ENCODE peak calls at places on chromosomes 5 and 9, in six cellular contexts. J is RWPE2, Y is heart right ventricle, M is AG04450, U is colonic mucosa, R is keratinocyte. K is an unnamed sample.

GRCh38 chr5:54658014-54658413 is 140.5 kb downstream of the SNX18 start:
- DNase-seq in U (no peak), M (peak), J (peak), Y (peak), R (peak), K (peak)

GRCh38 chr5:72654231-72654630 is 147.0 kb upstream of the ZNF366 start:
- DNase-seq in M (no peak), J (no peak), U (no peak), R (no peak), Y (no peak), K (no peak)

GRCh38 chr5:75616961-75617660 is 5.9 kb downstream of the ANKDD1B start:
- DNase-seq in J (no peak), M (no peak), U (peak), R (no peak), Y (no peak), K (peak)

GRCh38 chr5:169893586-169893985 is 86.7 kb downstream of the INSYN2B start:
- DNase-seq in M (no peak), J (no peak), Y (no peak), U (no peak), R (no peak), K (no peak)

GRCh38 chr5:175162036-175162435 is 281.9 kb downstream of the DRD1 start:
- DNase-seq in J (no peak), M (no peak), Y (no peak), R (no peak), U (no peak), K (no peak)

GRCh38 chr5:34682926-34683623 is 26.9 kb downstream of the RAI14 start:
- DNase-seq in Y (no peak), J (no peak), M (no peak), R (peak), U (no peak), K (peak)

GRCh38 chr9:125785187-125785840 is 38.1 kb downstream of the PBX3 start:
- DNase-seq in J (no peak), R (no peak), U (no peak), M (no peak), Y (no peak), K (no peak)

GRCh38 chr9:101536938-101537337 is 3.3 kb downstream of the RNF20 start:
- DNase-seq in Y (no peak), R (no peak), J (no peak), U (no peak), M (no peak), K (peak)

GRCh38 chr9:126151031-126151670 is 175.5 kb upstream of the MVB12B start:
- DNase-seq in M (no peak), J (no peak), Y (no peak), R (no peak), U (peak), K (peak)

GRCh38 chr9:137491735-137492432 is 32.8 kb upstream of the NSMF start:
- DNase-seq in M (no peak), R (no peak), U (no peak), J (no peak), Y (no peak), K (no peak)

GRCh38 chr9:136399176-136400037 is 563 bp downstream of the SNAPC4 start:
- DNase-seq in M (no peak), J (no peak), U (no peak), Y (no peak), R (no peak), K (peak)

GRCh38 chr5:52989781-52990530 is 804 bp downstream of the ITGA2 start:
- DNase-seq in U (peak), M (no peak), Y (peak), J (peak), R (no peak), K (peak)

GRCh38 chr5:94021246-94021645 is 279.8 kb upstream of the POU5F2 start:
- DNase-seq in U (peak), Y (no peak), M (no peak), J (no peak), R (no peak), K (peak)

GRCh38 chr5:177317959-177318377 is 6.3 kb upstream of the MXD3 start:
- DNase-seq in M (peak), R (peak), U (peak), Y (no peak), J (no peak), K (peak)

GRCh38 chr9:10586407-10586806 is 26.4 kb downstream of the PTPRD start:
- DNase-seq in M (no peak), R (no peak), Y (no peak), U (no peak), J (no peak), K (no peak)

GRCh38 chr9:105503873-105504272 is 54.1 kb upstream of the FKTN start:
- DNase-seq in J (no peak), R (no peak), U (no peak), M (no peak), Y (no peak), K (peak)

GRCh38 chr9:129570450-129571297 is 50.2 kb downstream of the C9orf50 start:
- DNase-seq in R (peak), J (no peak), M (peak), Y (peak), U (no peak), K (peak)

GRCh38 chr5:372911-373709 is 51.6 kb downstream of the AHRR start:
- DNase-seq in R (no peak), J (peak), M (no peak), U (peak), Y (no peak), K (no peak)

GRCh38 chr9:131418143-131419028 is 24.5 kb downstream of the PRRC2B start:
- DNase-seq in Y (no peak), U (peak), M (no peak), R (no peak), J (no peak), K (no peak)

GRCh38 chr5:32223972-32224608 is 50.0 kb upstream of the GOLPH3 start:
- DNase-seq in Y (no peak), M (peak), R (no peak), U (no peak), J (no peak), K (peak)

GRCh38 chr9:33446507-33447403 is 638 bp downstream of the AQP3 start:
- DNase-seq in Y (no peak), J (no peak), U (peak), R (no peak), M (peak), K (peak)

DNA sequence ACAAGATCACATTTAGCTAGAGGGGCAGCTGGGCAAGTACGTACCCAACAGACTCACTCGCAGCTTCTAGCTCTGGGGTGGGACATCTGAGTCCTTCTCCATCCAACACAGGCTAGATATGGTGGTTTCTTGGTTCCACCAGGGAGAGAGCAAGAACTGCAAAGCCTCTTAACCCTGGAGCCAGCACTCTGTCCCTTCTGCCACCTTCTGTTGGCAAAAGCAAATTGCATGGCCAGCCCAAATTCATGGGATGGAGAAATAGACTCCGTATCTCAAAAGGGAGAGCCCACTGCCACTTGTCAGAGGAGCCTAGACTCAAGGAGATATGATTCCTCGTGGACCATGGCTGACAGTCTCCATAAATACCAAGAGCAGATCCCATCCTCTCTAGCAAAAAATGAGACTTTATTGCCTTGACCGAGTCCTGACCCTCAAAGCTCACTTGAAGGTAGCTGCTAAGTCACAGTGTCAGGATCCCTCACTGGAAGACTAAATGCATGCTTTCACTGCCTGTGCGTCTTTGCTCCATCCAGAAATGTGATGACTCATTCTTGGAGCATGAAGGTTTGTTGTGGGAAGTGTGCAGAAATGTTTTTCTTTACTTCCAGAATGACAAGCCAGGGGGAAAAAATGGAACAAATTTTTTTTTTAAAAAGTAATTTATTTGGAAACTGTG is 28.8 kb upstream of the ROR2 start:
- DNase-seq in U (no peak), J (no peak), M (peak), R (no peak), Y (no peak), K (peak)
- TF ChIP-seq CTCF in U (no peak), J (no peak), M (peak), R (peak), Y (peak), K (peak)

DNA sequence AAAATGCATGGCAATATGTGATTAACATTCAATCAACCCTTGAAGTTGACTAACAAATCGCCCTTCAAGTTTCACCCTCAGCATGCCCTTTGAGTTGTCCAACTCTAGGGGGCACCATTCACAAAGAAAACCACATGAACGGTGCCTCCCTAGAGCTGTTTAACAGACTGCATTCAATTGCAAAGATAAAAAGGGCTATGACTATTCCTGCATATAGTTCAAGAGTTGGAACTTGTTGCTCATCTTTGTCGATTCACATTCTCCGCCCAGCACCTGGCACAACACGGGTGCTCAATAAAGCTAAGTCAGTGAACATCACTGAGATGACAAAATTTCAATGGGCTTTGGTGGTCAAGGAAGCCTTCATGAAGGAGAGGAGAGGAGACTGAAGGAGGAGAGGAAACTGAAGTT is 69.6 kb upstream of the SLC30A5 start:
- DNase-seq in U (peak), R (peak), J (no peak), Y (no peak), M (no peak), K (peak)
- TF ChIP-seq CTCF in U (peak), R (peak), J (peak), Y (peak), M (peak), K (peak)

GRCh38 chr9:37428345-37428744 is 5.8 kb downstream of the GRHPR start:
- DNase-seq in Y (no peak), R (no peak), U (no peak), M (no peak), J (no peak), K (no peak)

GRCh38 chr9:37429441-37430285 is 7.2 kb downstream of the GRHPR start:
- DNase-seq in R (no peak), J (no peak), M (no peak), U (no peak), Y (no peak), K (no peak)

GRCh38 chr9:37432020-37432419 is 9.5 kb downstream of the GRHPR start:
- DNase-seq in M (no peak), Y (no peak), U (no peak), J (no peak), R (no peak), K (no peak)

GRCh38 chr9:37433754-37434435 is 11.4 kb downstream of the GRHPR start:
- DNase-seq in J (no peak), M (no peak), Y (no peak), U (no peak), R (no peak), K (no peak)

GRCh38 chr9:37430841-37431597 is 8.5 kb downstream of the GRHPR start:
- DNase-seq in R (no peak), M (no peak), U (no peak), J (no peak), Y (no peak), K (peak)
- TF ChIP-seq CTCF in R (no peak), M (no peak), U (no peak), J (no peak), Y (peak), K (peak)

GRCh38 chr5:137735531-137736284 is at the start of gene KLHL3:
- DNase-seq in U (peak), M (no peak), R (no peak), J (no peak), Y (peak), K (peak)
- TF ChIP-seq CTCF in U (no peak), M (peak), R (peak), J (peak), Y (peak), K (peak)

GRCh38 chr5:87015908-87016307 is 251.8 kb upstream of the RASA1 start:
- DNase-seq in R (no peak), M (no peak), U (no peak), Y (no peak), J (no peak), K (no peak)
- TF ChIP-seq CTCF in R (no peak), M (no peak), U (no peak), Y (no peak), J (no peak), K (no peak)

GRCh38 chr5:77086611-77087483 is at the start of gene ZBED3:
- DNase-seq in Y (peak), U (peak), M (peak), R (no peak), J (peak), K (peak)
- TF ChIP-seq CTCF in Y (peak), U (no peak), M (no peak), R (no peak), J (peak), K (peak)

DNA sequence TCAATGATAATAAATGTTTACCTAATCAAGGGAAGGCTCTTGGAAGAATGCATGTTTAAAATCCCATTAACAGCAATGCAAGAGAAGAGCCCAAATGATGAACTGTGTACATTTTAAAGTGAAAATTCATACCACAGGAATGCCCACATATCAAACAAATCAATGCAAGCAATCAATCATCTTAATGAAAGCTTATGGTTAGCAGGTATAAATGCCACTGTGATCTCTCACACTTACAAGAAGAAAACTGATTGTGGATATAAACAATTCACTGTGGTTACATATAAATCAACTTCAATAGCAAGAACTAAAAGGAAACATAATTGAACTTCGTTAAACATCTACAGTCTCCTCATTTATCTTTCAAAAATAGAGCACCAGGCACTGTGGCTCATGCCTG is 161.0 kb upstream of the RORB start:
- DNase-seq in M (no peak), Y (no peak), U (no peak), J (no peak), R (no peak), K (no peak)
- TF ChIP-seq CTCF in M (no peak), Y (no peak), U (no peak), J (no peak), R (no peak), K (no peak)

GRCh38 chr9:70340572-70340971 is 73.9 kb downstream of the KLF9 start:
- DNase-seq in J (no peak), U (no peak), R (no peak), M (no peak), Y (no peak), K (peak)
- TF ChIP-seq CTCF in J (peak), U (peak), R (peak), M (peak), Y (peak), K (peak)

GRCh38 chr5:124725622-124726258 is 20.7 kb downstream of the ZNF608 start:
- DNase-seq in J (no peak), Y (no peak), U (no peak), M (no peak), R (no peak), K (no peak)

GRCh38 chr5:124724357-124725039 is 21.9 kb downstream of the ZNF608 start:
- DNase-seq in U (no peak), J (no peak), R (no peak), M (no peak), Y (no peak), K (no peak)

GRCh38 chr5:124728331-124729307 is 17.8 kb downstream of the ZNF608 start:
- DNase-seq in R (no peak), J (no peak), Y (no peak), M (no peak), U (no peak), K (no peak)

GRCh38 chr5:124725040-124725434 is 21.4 kb downstream of the ZNF608 start:
- DNase-seq in Y (no peak), R (no peak), J (no peak), U (no peak), M (no peak), K (no peak)

GRCh38 chr5:124726631-124727362 is 19.6 kb downstream of the ZNF608 start:
- DNase-seq in R (no peak), U (no peak), J (no peak), Y (no peak), M (no peak), K (no peak)
- TF ChIP-seq CTCF in R (no peak), U (no peak), J (no peak), Y (no peak), M (no peak), K (no peak)

DNA sequence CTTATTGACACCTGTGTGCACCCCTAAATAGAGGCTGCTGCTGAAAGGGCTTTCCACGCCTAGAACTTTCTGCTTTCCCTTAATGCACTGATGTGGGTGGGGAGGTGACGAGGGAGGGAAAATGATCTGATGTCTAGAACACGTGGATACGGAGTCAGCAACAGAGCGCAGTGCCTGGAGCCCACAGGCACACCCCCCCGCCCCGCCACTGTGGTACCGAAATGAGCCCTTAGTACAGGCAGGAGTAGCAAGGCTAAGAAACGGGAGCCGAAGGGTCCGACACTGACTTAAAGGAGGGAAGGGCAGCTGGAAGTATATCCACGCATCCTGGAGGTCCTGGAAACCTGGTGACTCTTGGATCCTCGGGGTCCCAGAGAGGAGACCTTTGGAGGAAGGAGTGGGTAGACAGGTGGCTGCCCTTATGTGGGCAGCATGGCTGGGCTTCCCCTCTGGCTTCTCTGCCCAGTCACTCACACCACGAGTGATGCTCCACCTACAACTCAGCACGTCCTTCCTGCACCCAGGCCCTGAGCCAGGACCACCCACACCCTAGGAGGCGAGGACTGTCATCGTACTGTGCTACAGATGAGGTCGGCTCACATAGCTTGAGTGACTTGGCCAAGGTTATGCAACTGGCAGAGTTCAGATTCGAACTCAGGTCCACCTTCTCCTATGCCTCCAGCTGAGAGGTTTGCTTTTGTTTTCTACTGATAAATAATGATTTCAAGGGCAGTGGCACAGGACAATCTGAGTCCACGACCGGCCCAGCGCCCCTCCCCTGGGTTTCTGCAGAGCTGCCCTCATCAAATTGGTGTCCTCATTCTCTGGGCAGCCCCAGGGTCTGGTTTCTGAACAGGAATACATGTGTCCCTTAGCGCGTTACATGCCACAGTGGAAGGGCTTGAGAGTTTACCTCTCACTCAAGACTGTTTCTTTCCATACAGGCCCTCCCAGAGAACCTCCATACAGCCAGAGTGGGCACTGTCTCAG is 4.7 kb upstream of the VAV2 start:
- DNase-seq in J (no peak), U (no peak), M (no peak), R (no peak), Y (no peak), K (no peak)
- TF ChIP-seq CTCF in J (no peak), U (no peak), M (peak), R (no peak), Y (no peak), K (no peak)